ENCODE peak calls at places on chromosomes 5 and 9, in four cellular contexts. One of them, this sample, is unnamed.

GRCh38 chr5:138926688-138927448 is 51.7 kb upstream of the LRRTM2 start:
- DNase-seq in fibroblast of mammary gland: no peak
- DNase-seq in hepatocyte: no peak
- DNase-seq in endodermal cell: no peak
- DNase-seq in this sample: no peak

GRCh38 chr9:121494192-121494591 is 5.5 kb downstream of the GGTA1 start:
- DNase-seq in fibroblast of mammary gland: no peak
- DNase-seq in hepatocyte: no peak
- DNase-seq in endodermal cell: no peak
- DNase-seq in this sample: peak; percentile 81

GRCh38 chr5:173611706-173612105 is 4.7 kb downstream of the BOD1 start:
- DNase-seq in fibroblast of mammary gland: no peak
- DNase-seq in endodermal cell: no peak
- DNase-seq in hepatocyte: no peak
- DNase-seq in this sample: no peak

GRCh38 chr5:87588316-87588715 is 175.6 kb upstream of the CCNH start:
- DNase-seq in fibroblast of mammary gland: no peak
- DNase-seq in endodermal cell: no peak
- DNase-seq in hepatocyte: no peak
- DNase-seq in this sample: no peak

GRCh38 chr5:36795366-36795765 is 81.2 kb upstream of the NIPBL start:
- DNase-seq in endodermal cell: no peak
- DNase-seq in hepatocyte: no peak
- DNase-seq in fibroblast of mammary gland: no peak
- DNase-seq in this sample: no peak

GRCh38 chr9:135590486-135591079 is 29.0 kb downstream of the PAEP start:
- DNase-seq in hepatocyte: no peak
- DNase-seq in endodermal cell: no peak
- DNase-seq in fibroblast of mammary gland: no peak
- DNase-seq in this sample: no peak

GRCh38 chr5:149666212-149666852 is 63.8 kb upstream of the PPARGC1B start:
- DNase-seq in fibroblast of mammary gland: peak; percentile 63
- DNase-seq in endodermal cell: no peak
- DNase-seq in hepatocyte: no peak
- DNase-seq in this sample: no peak

GRCh38 chr9:21267806-21268657 is 28.2 kb upstream of the IFNA14 start:
- DNase-seq in endodermal cell: no peak
- DNase-seq in fibroblast of mammary gland: no peak
- DNase-seq in hepatocyte: no peak
- DNase-seq in this sample: no peak

GRCh38 chr9:90807006-90807405 is 5.4 kb downstream of the SYK start:
- DNase-seq in hepatocyte: no peak
- DNase-seq in fibroblast of mammary gland: no peak
- DNase-seq in endodermal cell: no peak
- DNase-seq in this sample: no peak

GRCh38 chr5:16483361-16483760 is 17.8 kb upstream of the ZNF622 start:
- DNase-seq in endodermal cell: no peak
- DNase-seq in fibroblast of mammary gland: no peak
- DNase-seq in hepatocyte: peak; percentile 46
- DNase-seq in this sample: no peak

This sample was measured in HL-60.